ENCODE peak calls at places on chromosome 12, in nine cellular contexts. O is fibroblast of mammary gland, J is fibroblast of lung, U is astrocyte of the spinal cord, A is IMR-90, R is fibroblast of pulmonary artery, V is natural killer cell, W is upper lobe of right lung, P is AG04450. F is an unnamed sample.

GRCh38 chr12:27730097-27730588 is 19.5 kb downstream of the MRPS35 start:
- DNase-seq in O (no peak), J (no peak), U (no peak), A (no peak), R (no peak), V (no peak), W (no peak), P (no peak), F (no peak)

GRCh38 chr12:15852383-15852782 is 29.8 kb upstream of the STRAP start:
- DNase-seq in O (peak; percentile 93), J (no peak), U (peak; percentile 53), A (peak; percentile 74), R (peak; percentile 87), V (no peak), W (no peak), P (no peak), F (no peak)

GRCh38 chr12:130164931-130165330 is 2.7 kb downstream of the FZD10 start:
- DNase-seq in O (no peak), J (no peak), U (no peak), A (no peak), R (no peak), V (no peak), W (peak; percentile 40), P (no peak), F (no peak)

GRCh38 chr12:132638541-132639408 is 20.2 kb downstream of the P2RX2 start:
- DNase-seq in O (peak; percentile 81), J (peak; percentile 29), U (peak; percentile 51), A (peak; percentile 60), R (peak; percentile 69), V (no peak), W (no peak), P (peak; percentile 30), F (no peak)

GRCh38 chr12:54725233-54725843 is 77.2 kb upstream of the DCD start:
- DNase-seq in O (peak; percentile 26), J (no peak), U (no peak), A (no peak), R (peak; percentile 29), V (no peak), W (no peak), P (no peak), F (no peak)

GRCh38 chr12:25827141-25827540 is 131.3 kb upstream of the RASSF8 start:
- DNase-seq in O (no peak), J (no peak), U (no peak), A (no peak), R (no peak), V (no peak), W (no peak), P (no peak), F (no peak)

GRCh38 chr12:3201741-3202500 is 124.7 kb downstream of the TSPAN9 start:
- DNase-seq in O (peak; percentile 12), J (no peak), U (no peak), A (no peak), R (no peak), V (no peak), W (no peak), P (no peak), F (no peak)

GRCh38 chr12:32146074-32146873 is 39.6 kb downstream of the BICD1 start:
- DNase-seq in O (no peak), J (no peak), U (no peak), A (no peak), R (no peak), V (no peak), W (no peak), P (no peak), F (no peak)

GRCh38 chr12:124804011-124804621 is 59.5 kb downstream of the SCARB1 start:
- DNase-seq in O (peak; percentile 33), J (peak; percentile 33), U (peak; percentile 13), A (peak; percentile 13), R (no peak), V (no peak), W (peak; percentile 81), P (no peak), F (no peak)

DNA sequence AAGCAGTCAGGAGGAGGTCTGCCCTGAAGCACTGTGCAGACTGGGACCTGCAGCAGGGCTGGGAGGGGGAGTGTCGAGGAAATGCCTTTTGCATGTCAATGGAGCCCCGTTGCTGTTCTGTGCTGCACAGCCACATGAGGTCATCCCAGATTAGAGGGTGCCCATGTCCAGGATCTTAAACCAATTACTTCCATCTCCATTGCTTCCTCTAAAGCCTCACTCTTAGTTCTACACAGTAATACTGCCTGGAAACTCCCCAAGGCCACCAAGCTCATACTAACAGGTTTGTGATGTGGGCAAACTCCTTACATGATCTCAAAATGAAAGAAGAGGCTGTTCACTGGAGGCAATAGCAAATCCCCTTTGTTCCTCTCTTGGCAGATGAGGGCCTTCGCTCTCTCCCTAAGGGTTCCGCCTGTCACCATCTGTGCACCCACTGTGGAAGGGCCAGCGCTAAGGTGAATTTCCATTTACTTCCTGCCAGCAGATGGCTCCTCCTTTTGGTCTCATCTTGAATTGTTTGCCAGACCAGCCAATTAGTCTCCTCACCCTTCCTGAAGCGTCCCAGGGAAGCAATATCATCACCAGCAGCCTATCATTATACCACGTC is 35.4 kb upstream of the LTA4H start:
- DNase-seq in O (peak; percentile 32), J (peak; percentile 28), U (peak; percentile 25), A (no peak), R (peak; percentile 29), V (no peak), W (no peak), P (no peak), F (no peak)
- TF ChIP-seq CTCF in O (peak; percentile 18), J (peak; percentile 20), U (no peak), A (peak; percentile 11), R (peak; percentile 14), V (no peak), W (no peak), P (no peak), F (no peak)

GRCh38 chr12:91053951-91054715 is 3.7 kb downstream of the KERA start:
- DNase-seq in O (peak; percentile 88), J (peak; percentile 83), U (peak; percentile 66), A (peak; percentile 72), R (peak; percentile 98), V (no peak), W (no peak), P (no peak), F (no peak)
- TF ChIP-seq CTCF in O (no peak), J (no peak), U (no peak), A (no peak), R (no peak), V (no peak), W (no peak), P (no peak), F (no peak)

GRCh38 chr12:51749986-51750317 is 98.6 kb downstream of the FIGNL2 start:
- DNase-seq in O (no peak), J (no peak), U (no peak), A (no peak), R (no peak), V (no peak), W (no peak), P (no peak), F (no peak)

GRCh38 chr12:51752490-51752889 is 96.0 kb downstream of the FIGNL2 start:
- DNase-seq in O (peak; percentile 85), J (peak; percentile 91), U (peak; percentile 82), A (peak; percentile 94), R (peak; percentile 85), V (no peak), W (no peak), P (peak; percentile 60), F (no peak)

GRCh38 chr12:51751657-51752056 is 96.9 kb downstream of the FIGNL2 start:
- DNase-seq in O (peak; percentile 14), J (no peak), U (no peak), A (peak; percentile 11), R (peak; percentile 42), V (no peak), W (no peak), P (no peak), F (no peak)

GRCh38 chr12:51755251-51755650 is 93.3 kb downstream of the FIGNL2 start:
- DNase-seq in O (no peak), J (no peak), U (no peak), A (no peak), R (no peak), V (no peak), W (no peak), P (no peak), F (peak; percentile 64)

DNA sequence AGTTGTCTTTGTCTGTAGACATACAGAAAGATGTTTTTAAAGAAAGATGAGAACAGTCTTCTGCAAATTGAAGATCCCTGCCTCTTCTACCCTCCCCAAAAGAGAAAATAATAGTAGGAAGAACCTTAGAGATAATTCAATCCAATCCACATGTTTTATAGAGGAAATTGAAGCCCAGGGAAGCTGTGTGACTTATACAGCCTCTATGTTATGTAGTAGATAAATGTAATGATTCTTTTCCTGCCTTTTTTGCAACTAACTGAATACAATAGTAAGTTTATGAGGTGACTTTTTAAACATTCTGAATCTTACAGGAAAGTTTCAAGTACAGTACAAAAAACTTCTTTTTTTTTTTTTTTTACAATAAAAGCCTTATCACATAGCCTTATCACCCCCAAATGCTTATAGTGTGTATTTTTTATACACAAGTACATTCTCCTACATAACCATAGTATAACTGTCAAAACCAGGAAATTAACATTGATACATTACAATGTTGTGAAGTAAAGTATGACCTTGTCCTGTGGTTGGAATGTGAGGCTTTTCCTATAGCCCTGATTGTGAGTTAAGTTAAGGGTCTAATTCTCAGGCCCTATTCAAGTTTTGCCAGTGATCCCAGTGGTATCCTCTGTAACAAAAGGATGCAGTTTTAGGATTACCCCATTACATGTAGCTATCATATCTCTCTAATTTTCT is 94.4 kb downstream of the FIGNL2 start:
- DNase-seq in O (no peak), J (no peak), U (no peak), A (no peak), R (no peak), V (no peak), W (no peak), P (no peak), F (no peak)
- TF ChIP-seq CTCF in O (no peak), J (no peak), U (no peak), A (no peak), R (no peak), V (no peak), W (no peak), P (no peak), F (no peak)

DNA sequence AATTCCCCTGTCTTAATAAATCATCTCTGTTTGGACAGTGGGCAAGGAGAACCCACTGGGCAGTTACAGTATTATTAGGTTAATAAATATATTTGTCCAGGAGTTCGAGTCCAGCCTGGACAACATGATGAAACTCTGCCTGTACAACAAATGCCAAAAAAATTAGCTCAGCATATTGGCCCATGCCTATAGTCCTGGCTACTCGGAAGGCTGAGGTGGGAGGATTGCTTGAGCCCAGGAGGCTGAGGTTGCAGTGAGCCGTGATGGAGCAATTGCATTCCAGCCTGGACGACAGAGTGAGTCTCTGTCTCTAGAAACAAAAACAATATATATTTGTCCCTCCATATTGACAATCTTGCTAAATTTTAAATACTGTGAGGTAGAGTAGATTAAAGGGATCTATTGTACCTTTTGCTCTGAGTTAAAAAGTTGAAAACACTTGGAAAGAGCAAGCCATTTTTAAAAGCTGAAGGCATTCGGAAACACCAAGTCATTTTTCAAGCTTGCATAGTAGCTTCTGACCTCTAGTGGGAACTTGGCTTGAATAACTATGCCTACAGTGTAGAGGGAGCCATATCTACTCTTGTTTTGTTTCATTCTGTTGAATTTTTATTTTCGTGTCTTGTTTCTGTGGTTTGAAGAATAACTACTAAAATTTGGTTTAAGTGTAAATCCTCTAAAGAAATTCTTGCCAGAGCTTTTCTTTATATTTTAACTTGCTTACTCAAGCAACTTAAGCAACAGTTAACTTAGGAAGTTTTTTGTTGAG is 14.6 kb upstream of the EEA1 start:
- DNase-seq in O (peak; percentile 60), J (peak; percentile 75), U (peak; percentile 63), A (peak; percentile 31), R (peak; percentile 79), V (no peak), W (no peak), P (no peak), F (no peak)
- TF ChIP-seq CTCF in O (peak; percentile 35), J (no peak), U (peak; percentile 18), A (no peak), R (peak; percentile 33), V (no peak), W (no peak), P (no peak), F (no peak)

GRCh38 chr12:84723988-84724387 is 188.6 kb downstream of the SLC6A15 start:
- DNase-seq in O (no peak), J (no peak), U (no peak), A (no peak), R (no peak), V (no peak), W (no peak), P (no peak), F (no peak)
- TF ChIP-seq CTCF in O (no peak), J (no peak), U (no peak), A (no peak), R (no peak), V (no peak), W (no peak), P (no peak), F (no peak)

F was measured in esophagus muscularis mucosa.